ENCODE peak calls at places on chromosomes 16 and 17, in five cellular contexts. One of them, this sample, is unnamed.

GRCh38 chr17:73271078-73271477 is 9.4 kb upstream of the CPSF4L start:
- DNase-seq in activated CD4-positive, alpha-beta T cell treated with anti-CD3 and anti-CD28 coated beads, Interleukin-2, amount 50 U/mL, for 1 hour: no peak
- DNase-seq in kidney: no peak
- DNase-seq in cardiac fibroblast: no peak
- DNase-seq in LoVo: no peak
- DNase-seq in this sample: no peak

GRCh38 chr16:78925071-78925714 is 675.3 kb downstream of the MAF start:
- DNase-seq in activated CD4-positive, alpha-beta T cell treated with anti-CD3 and anti-CD28 coated beads, Interleukin-2, amount 50 U/mL, for 1 hour: peak; percentile 14
- DNase-seq in cardiac fibroblast: peak; percentile 4
- DNase-seq in LoVo: peak; percentile 8
- DNase-seq in kidney: no peak
- DNase-seq in this sample: no peak

GRCh38 chr17:773467-774319 is 8.4 kb downstream of the GLOD4 start:
- DNase-seq in cardiac fibroblast: no peak
- DNase-seq in LoVo: no peak
- DNase-seq in kidney: no peak
- DNase-seq in activated CD4-positive, alpha-beta T cell treated with anti-CD3 and anti-CD28 coated beads, Interleukin-2, amount 50 U/mL, for 1 hour: no peak
- DNase-seq in this sample: no peak

GRCh38 chr17:49218941-49219913 is 8.7 kb downstream of the ABI3 start:
- DNase-seq in kidney: peak; percentile 79
- DNase-seq in LoVo: no peak
- DNase-seq in activated CD4-positive, alpha-beta T cell treated with anti-CD3 and anti-CD28 coated beads, Interleukin-2, amount 50 U/mL, for 1 hour: no peak
- DNase-seq in cardiac fibroblast: no peak
- DNase-seq in this sample: peak; percentile 89

GRCh38 chr17:37848690-37849616 is 75.3 kb upstream of the TBC1D3K start:
- DNase-seq in LoVo: peak; percentile 61
- DNase-seq in activated CD4-positive, alpha-beta T cell treated with anti-CD3 and anti-CD28 coated beads, Interleukin-2, amount 50 U/mL, for 1 hour: no peak
- DNase-seq in kidney: no peak
- DNase-seq in cardiac fibroblast: peak; percentile 69
- DNase-seq in this sample: peak; percentile 94

GRCh38 chr17:82917656-82918345 is 78.0 kb upstream of the ZNF750 start:
- DNase-seq in cardiac fibroblast: peak; percentile 57
- DNase-seq in kidney: peak; percentile 73
- DNase-seq in LoVo: no peak
- DNase-seq in activated CD4-positive, alpha-beta T cell treated with anti-CD3 and anti-CD28 coated beads, Interleukin-2, amount 50 U/mL, for 1 hour: peak; percentile 34
- DNase-seq in this sample: no peak

GRCh38 chr16:23784811-23785447 is 30.1 kb downstream of the CHP2 start:
- DNase-seq in activated CD4-positive, alpha-beta T cell treated with anti-CD3 and anti-CD28 coated beads, Interleukin-2, amount 50 U/mL, for 1 hour: no peak
- DNase-seq in kidney: no peak
- DNase-seq in cardiac fibroblast: peak; percentile 47
- DNase-seq in LoVo: no peak
- DNase-seq in this sample: peak; percentile 21

GRCh38 chr17:75652934-75653549 is 13.9 kb downstream of the RECQL5 start:
- DNase-seq in activated CD4-positive, alpha-beta T cell treated with anti-CD3 and anti-CD28 coated beads, Interleukin-2, amount 50 U/mL, for 1 hour: no peak
- DNase-seq in LoVo: no peak
- DNase-seq in kidney: peak; percentile 64
- DNase-seq in cardiac fibroblast: peak; percentile 32
- DNase-seq in this sample: peak; percentile 87

GRCh38 chr17:6843241-6843890 is 11.8 kb upstream of the TEKT1 start:
- DNase-seq in LoVo: peak; percentile 60
- DNase-seq in activated CD4-positive, alpha-beta T cell treated with anti-CD3 and anti-CD28 coated beads, Interleukin-2, amount 50 U/mL, for 1 hour: no peak
- DNase-seq in kidney: no peak
- DNase-seq in cardiac fibroblast: peak; percentile 78
- DNase-seq in this sample: no peak

GRCh38 chr17:43146649-43147048 is 21.5 kb upstream of the BRCA1 start:
- DNase-seq in activated CD4-positive, alpha-beta T cell treated with anti-CD3 and anti-CD28 coated beads, Interleukin-2, amount 50 U/mL, for 1 hour: no peak
- DNase-seq in LoVo: no peak
- DNase-seq in kidney: no peak
- DNase-seq in cardiac fibroblast: no peak
- DNase-seq in this sample: peak; percentile 36

GRCh38 chr16:85444879-85445778 is 168.0 kb upstream of the GSE1 start:
- DNase-seq in LoVo: no peak
- DNase-seq in cardiac fibroblast: no peak
- DNase-seq in kidney: no peak
- DNase-seq in activated CD4-positive, alpha-beta T cell treated with anti-CD3 and anti-CD28 coated beads, Interleukin-2, amount 50 U/mL, for 1 hour: no peak
- DNase-seq in this sample: no peak

GRCh38 chr17:31509805-31510177 is 118.3 kb downstream of the RAB11FIP4 start:
- DNase-seq in cardiac fibroblast: no peak
- DNase-seq in activated CD4-positive, alpha-beta T cell treated with anti-CD3 and anti-CD28 coated beads, Interleukin-2, amount 50 U/mL, for 1 hour: no peak
- DNase-seq in kidney: no peak
- DNase-seq in LoVo: no peak
- DNase-seq in this sample: peak; percentile 14

GRCh38 chr16:27472091-27473020 is 70.4 kb downstream of the IL21R start:
- DNase-seq in cardiac fibroblast: peak; percentile 56
- DNase-seq in kidney: peak; percentile 10
- DNase-seq in activated CD4-positive, alpha-beta T cell treated with anti-CD3 and anti-CD28 coated beads, Interleukin-2, amount 50 U/mL, for 1 hour: no peak
- DNase-seq in LoVo: no peak
- DNase-seq in this sample: peak; percentile 90

GRCh38 chr17:68460715-68461114 is 3.4 kb upstream of the WIPI1 start:
- DNase-seq in activated CD4-positive, alpha-beta T cell treated with anti-CD3 and anti-CD28 coated beads, Interleukin-2, amount 50 U/mL, for 1 hour: no peak
- DNase-seq in cardiac fibroblast: no peak
- DNase-seq in LoVo: no peak
- DNase-seq in kidney: no peak
- DNase-seq in this sample: no peak

GRCh38 chr17:50511058-50511457 is 2.8 kb downstream of the MYCBPAP start:
- DNase-seq in activated CD4-positive, alpha-beta T cell treated with anti-CD3 and anti-CD28 coated beads, Interleukin-2, amount 50 U/mL, for 1 hour: peak; percentile 30
- DNase-seq in LoVo: no peak
- DNase-seq in cardiac fibroblast: peak; percentile 45
- DNase-seq in kidney: peak; percentile 42
- DNase-seq in this sample: peak; percentile 78

GRCh38 chr17:57739402-57740224 is 5.5 kb downstream of the CCDC182 start:
- DNase-seq in cardiac fibroblast: peak; percentile 12
- DNase-seq in kidney: no peak
- DNase-seq in activated CD4-positive, alpha-beta T cell treated with anti-CD3 and anti-CD28 coated beads, Interleukin-2, amount 50 U/mL, for 1 hour: no peak
- DNase-seq in LoVo: peak; percentile 41
- DNase-seq in this sample: peak; percentile 55

This sample was measured in osteoblast.